ENCODE peak calls at places on chromosomes 4 and X, in ten cellular contexts. E is AG04449, A is mammary epithelial cell, B is fibroblast of lung, X is cardiac fibroblast, Z is hepatocyte, H is heart left ventricle, J is prostate gland, P is astrocyte of the cerebellum, V is body of pancreas. T is an unnamed sample.
A peak's percentile ranks its signal among the peaks of the same experiment; 100 is the strongest.

GRCh38 chr4:56112377-56112776 is 163.6 kb downstream of the CEP135 start:
- DNase-seq in E (no peak), A (no peak), B (no peak), X (no peak), Z (no peak), H (no peak), J (no peak), P (no peak), V (no peak), T (no peak)

GRCh38 chrX:53073115-53073581 is 9.0 kb upstream of the TSPYL2 start:
- DNase-seq in E (no peak), A (no peak), B (no peak), X (no peak), Z (no peak), H (no peak), J (no peak), P (no peak), V (no peak), T (no peak)

GRCh38 chrX:79270401-79270800 is 96.7 kb downstream of the ITM2A start:
- DNase-seq in E (no peak), A (no peak), B (no peak), X (peak; percentile 49), Z (no peak), H (peak; percentile 34), J (no peak), P (no peak), V (no peak), T (no peak)

GRCh38 chr4:142168181-142168580 is 531.8 kb downstream of the IL15 start:
- DNase-seq in E (peak; percentile 14), A (no peak), B (no peak), X (no peak), Z (no peak), H (no peak), J (no peak), P (no peak), V (no peak), T (no peak)

GRCh38 chr4:185088899-185089298 is 54.2 kb upstream of the SLC25A4 start:
- DNase-seq in E (no peak), A (no peak), B (no peak), X (no peak), Z (no peak), H (no peak), J (no peak), P (no peak), V (no peak), T (no peak)

GRCh38 chrX:43677993-43678392 is 21.9 kb downstream of the MAOA start:
- DNase-seq in E (no peak), A (no peak), B (no peak), X (no peak), Z (peak; percentile 26), H (no peak), J (no peak), P (no peak), V (no peak), T (no peak)

GRCh38 chrX:1246816-1247215 is 21.8 kb upstream of the CSF2RA start:
- DNase-seq in E (no peak), A (peak; percentile 35), B (peak; percentile 3), X (peak; percentile 33), Z (peak; percentile 67), H (peak; percentile 65), J (no peak), P (no peak), V (no peak), T (no peak)

GRCh38 chrX:119682019-119682989 is 10.7 kb downstream of the SEPTIN6 start:
- DNase-seq in E (no peak), A (no peak), B (no peak), X (no peak), Z (no peak), H (no peak), J (no peak), P (no peak), V (no peak), T (no peak)

GRCh38 chrX:153970398-153971123 is 1.1 kb downstream of the HCFC1 start:
- DNase-seq in E (peak; percentile 12), A (peak; percentile 47), B (peak; percentile 90), X (peak; percentile 79), Z (peak; percentile 68), H (peak; percentile 64), J (no peak), P (peak; percentile 29), V (no peak), T (peak; percentile 34)

GRCh38 chrX:153969904-153970397 is 1.7 kb downstream of the HCFC1 start:
- DNase-seq in E (no peak), A (peak; percentile 20), B (peak; percentile 64), X (peak; percentile 40), Z (no peak), H (no peak), J (no peak), P (no peak), V (no peak), T (no peak)

GRCh38 chrX:153968754-153969124 is 2.9 kb downstream of the HCFC1 start:
- DNase-seq in E (no peak), A (no peak), B (no peak), X (no peak), Z (no peak), H (no peak), J (no peak), P (no peak), V (no peak), T (no peak)

GRCh38 chrX:153968255-153968654 is 3.4 kb downstream of the HCFC1 start:
- DNase-seq in E (no peak), A (no peak), B (no peak), X (no peak), Z (no peak), H (no peak), J (no peak), P (no peak), V (no peak), T (no peak)

DNA sequence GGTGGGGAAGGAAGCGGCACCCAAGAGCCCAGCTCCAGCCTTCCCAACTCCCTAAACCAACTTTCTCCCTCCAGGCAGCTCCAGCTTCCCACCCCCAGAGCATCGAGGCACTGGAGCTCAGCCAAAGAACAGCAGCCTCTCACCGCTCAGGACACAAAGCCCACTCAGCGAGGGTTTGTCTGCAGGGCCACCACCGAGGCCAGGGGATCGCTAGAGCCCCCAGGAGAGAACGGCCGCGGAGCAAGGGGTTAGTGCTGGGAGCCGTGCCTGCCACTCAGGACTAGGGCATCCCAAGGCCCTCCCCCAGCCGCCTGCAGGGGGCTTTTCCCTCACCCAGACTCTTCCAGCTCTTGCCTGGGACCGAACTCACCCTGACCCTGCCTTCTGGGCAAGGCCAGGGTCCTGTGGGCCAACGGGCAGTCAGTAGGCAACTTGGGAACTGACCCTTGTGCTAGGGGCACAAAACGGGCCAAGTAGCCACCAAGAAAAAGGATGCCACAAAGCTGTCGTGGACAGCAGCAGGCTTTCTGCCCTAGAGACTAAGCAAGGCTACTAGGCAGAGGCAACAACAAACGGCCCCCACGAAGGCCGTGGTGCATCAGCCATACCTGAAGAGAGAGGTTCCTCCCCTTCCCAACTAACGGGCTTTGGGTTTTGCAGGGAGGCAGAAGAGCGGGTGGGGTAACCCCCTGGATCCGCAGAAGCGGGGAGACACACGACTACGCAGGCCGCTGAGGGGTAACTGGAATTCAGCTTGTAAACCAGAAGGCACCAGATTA is 2.3 kb downstream of the HCFC1 start:
- DNase-seq in E (no peak), A (no peak), B (no peak), X (no peak), Z (no peak), H (no peak), J (no peak), P (no peak), V (no peak), T (no peak)
- TF ChIP-seq CTCF in E (no peak), A (no peak), B (no peak), X (no peak), Z (no peak), H (no peak), J (no peak), P (no peak), V (no peak), T (no peak)

DNA sequence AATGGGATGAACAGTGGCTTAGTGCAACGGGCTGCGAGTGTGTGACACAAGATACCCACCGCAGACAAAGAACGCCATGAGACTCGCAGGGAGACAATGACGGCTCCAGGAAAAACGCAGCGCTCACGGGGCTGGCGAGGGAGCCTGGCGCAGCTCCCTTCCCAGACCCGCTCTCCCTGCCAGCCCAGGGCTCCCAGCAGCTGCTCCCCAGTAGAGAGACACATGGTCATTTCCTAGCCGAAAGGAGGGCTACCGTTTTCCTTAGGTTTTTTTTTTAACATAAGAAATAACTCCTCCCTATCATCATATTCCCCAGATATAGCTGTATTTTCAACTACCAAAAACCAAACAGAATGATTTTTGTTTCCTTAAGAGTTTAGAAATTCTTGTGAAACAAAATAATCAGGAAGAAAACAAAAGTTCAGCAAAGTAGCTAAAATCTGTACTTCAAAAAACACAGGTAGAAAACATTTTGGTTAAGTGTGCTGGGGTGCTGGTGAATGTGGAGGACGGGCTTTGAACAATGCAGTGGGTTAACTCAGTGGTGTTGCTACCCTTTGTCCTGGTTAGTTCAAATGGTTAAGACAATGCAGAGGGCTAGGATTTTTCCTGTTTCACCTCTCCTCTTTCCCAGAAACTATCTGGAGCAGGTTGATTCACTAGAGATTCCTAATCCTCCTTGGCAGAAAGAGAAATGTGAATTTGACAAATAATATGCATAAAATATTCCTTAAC is 149.2 kb downstream of the MAML3 start:
- DNase-seq in E (no peak), A (peak; percentile 3), B (peak; percentile 51), X (peak; percentile 62), Z (peak; percentile 48), H (peak; percentile 63), J (peak; percentile 65), P (no peak), V (peak; percentile 65), T (peak; percentile 7)
- H3K4me3 ChIP-seq in E (peak overlapping the region; percentile 46), A (peak overlapping the region; percentile 2), B (no peak overlapping the region), X (peak overlapping the region; percentile 27), Z (peak overlapping the region; percentile 24), H (peak overlapping the region; percentile 55), J (peak overlapping the region; percentile 26), P (peak overlapping the region; percentile 27), V (no peak overlapping the region), T (peak overlapping the region; percentile 34)

DNA sequence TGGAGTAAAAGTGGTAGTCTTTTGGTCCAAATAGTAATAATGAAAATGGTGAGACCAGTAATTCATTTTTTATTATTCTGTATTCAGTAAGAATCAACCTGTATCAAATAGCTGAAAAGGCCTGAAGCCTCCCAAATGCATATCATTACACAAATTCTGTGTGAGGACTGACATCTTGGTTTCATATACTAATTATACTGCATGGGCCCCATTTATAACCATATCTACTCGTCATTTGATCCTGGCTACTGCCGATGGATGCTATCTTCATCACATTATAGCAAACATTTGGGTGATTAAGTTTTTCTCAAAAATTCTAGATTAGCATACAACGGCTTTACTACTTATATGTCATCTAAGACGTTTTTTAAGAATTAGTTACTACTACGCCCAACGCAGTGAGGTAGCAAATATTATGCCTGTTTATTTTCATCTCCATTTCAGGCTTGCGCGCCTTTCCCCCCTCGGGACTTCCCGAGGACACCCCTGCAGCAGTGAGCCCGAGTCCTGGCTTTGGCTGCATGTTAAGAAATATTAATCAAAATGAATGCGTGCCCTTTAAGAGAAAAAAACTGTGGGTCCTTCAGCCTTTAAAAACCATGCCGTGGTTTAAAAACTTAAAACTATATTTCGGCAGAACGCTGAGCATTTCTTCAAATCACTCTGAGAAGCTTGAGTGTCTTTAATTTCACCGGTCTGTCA is 824 bp upstream of the MMAA start:
- DNase-seq in E (no peak), A (no peak), B (no peak), X (no peak), Z (peak; percentile 15), H (no peak), J (no peak), P (no peak), V (no peak), T (no peak)
- TF ChIP-seq CTCF in E (no peak), A (no peak), B (no peak), X (no peak), Z (no peak), H (no peak), J (no peak), P (no peak), V (no peak), T (no peak)

GRCh38 chr4:120924931-120925330 is 2.4 kb upstream of the PRDM5 start:
- DNase-seq in E (no peak), A (no peak), B (no peak), X (no peak), Z (no peak), H (no peak), J (no peak), P (no peak), V (no peak), T (no peak)

GRCh38 chr4:120920666-120921065 is 1.9 kb downstream of the PRDM5 start:
- DNase-seq in E (no peak), A (no peak), B (no peak), X (no peak), Z (no peak), H (no peak), J (no peak), P (no peak), V (no peak), T (no peak)

GRCh38 chr4:120923201-120923522 is 636 bp upstream of the PRDM5 start:
- DNase-seq in E (no peak), A (no peak), B (no peak), X (no peak), Z (no peak), H (no peak), J (no peak), P (peak; percentile 26), V (no peak), T (no peak)

GRCh38 chr4:120921456-120922389 is 803 bp downstream of the PRDM5 start:
- DNase-seq in E (no peak), A (peak; percentile 65), B (peak; percentile 71), X (peak; percentile 77), Z (peak; percentile 75), H (peak; percentile 84), J (peak; percentile 46), P (peak; percentile 0), V (peak; percentile 75), T (no peak)

DNA sequence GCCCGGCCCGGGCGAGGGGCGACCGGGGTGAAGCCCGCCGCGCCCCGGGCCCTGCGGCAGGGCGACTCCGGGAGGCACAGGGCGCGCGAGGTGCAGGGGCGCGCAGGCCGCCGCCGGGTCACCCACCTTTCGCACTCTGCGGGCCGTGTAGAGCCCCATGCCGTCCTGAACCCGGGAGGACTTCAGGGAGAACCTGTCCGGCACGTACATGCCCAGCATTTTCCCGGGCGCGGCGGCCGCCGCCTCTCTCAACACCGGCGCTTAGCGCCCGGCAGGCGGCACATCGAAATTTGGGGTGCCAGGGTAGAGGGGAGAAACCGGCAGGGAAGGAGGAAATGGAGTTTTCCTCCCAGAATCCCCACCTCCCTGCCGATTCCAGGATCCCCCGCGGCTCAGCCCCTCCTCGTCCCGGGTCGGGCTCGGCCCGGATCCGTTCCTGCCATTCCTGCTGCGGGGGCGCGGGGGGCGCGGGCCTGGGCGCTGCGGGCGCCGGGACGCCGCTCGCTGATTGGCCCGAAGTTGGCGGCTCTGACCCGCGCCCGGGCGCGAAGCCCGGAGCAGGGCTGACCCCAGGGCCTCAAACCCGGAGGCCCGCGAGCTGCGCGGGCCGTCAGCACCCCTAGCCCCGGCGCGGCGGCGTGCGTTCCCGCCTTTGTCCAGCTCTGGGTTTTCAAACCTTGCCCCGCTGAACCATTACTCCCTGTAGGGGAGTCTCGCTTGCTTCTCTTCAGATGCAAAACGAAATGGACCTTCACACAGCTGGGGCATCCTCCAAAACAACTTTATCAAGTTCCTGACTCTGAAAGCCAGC is at the start of gene PRDM5:
- DNase-seq in E (no peak), A (peak; percentile 35), B (peak; percentile 71), X (peak; percentile 69), Z (peak; percentile 68), H (peak; percentile 75), J (peak; percentile 13), P (no peak), V (peak; percentile 58), T (no peak)
- H3K4me3 ChIP-seq in E (peak within 1 kb of the TSS; percentile 69), A (peak within 1 kb of the TSS; percentile 82), B (peak within 1 kb of the TSS; percentile 70), X (peak within 1 kb of the TSS; percentile 64), Z (peak within 1 kb of the TSS; percentile 50), H (peak within 1 kb of the TSS; percentile 85), J (peak within 1 kb of the TSS; percentile 69), P (peak within 1 kb of the TSS; percentile 61), V (peak within 1 kb of the TSS; percentile 60), T (peak within 1 kb of the TSS; percentile 57)